ENCODE peak calls at places on chromosomes 3 and 15, in ten cellular contexts. W, L, I, N, U, A, M, F, V and R are unnamed samples.

GRCh38 chr15:29032229-29032625 is 146.5 kb downstream of the APBA2 start:
- DNase-seq in F (no peak), N (no peak), L (no peak), I (no peak), V (no peak), W (no peak), M (no peak), U (no peak), A (no peak), R (no peak)

GRCh38 chr3:180117381-180118163 is 80.8 kb upstream of the PEX5L start:
- DNase-seq in U (no peak), N (no peak), F (no peak), I (no peak), V (no peak), M (no peak), W (no peak), A (no peak), L (no peak), R (no peak)

GRCh38 chr3:176767385-176767784 is 429.9 kb downstream of the TBL1XR1 start:
- DNase-seq in M (peak; percentile 28), N (no peak), F (peak; percentile 9), I (peak; percentile 98), U (no peak), L (peak; percentile 28), V (peak; percentile 82), A (no peak), W (no peak), R (no peak)

GRCh38 chr3:159472611-159473010 is 516.0 kb upstream of the IL12A start:
- DNase-seq in M (no peak), U (no peak), W (no peak), N (no peak), L (no peak), I (no peak), F (no peak), V (no peak), A (no peak), R (no peak)

GRCh38 chr3:88150371-88150770 is 612 bp downstream of the C3orf38 start:
- DNase-seq in V (peak; percentile 66), M (no peak), F (no peak), U (peak; percentile 9), N (no peak), A (no peak), W (peak; percentile 35), L (no peak), I (peak; percentile 21), R (peak; percentile 12)

GRCh38 chr15:89750560-89751542 is at the start of gene MESP1:
- DNase-seq in N (peak; percentile 93), U (peak; percentile 98), F (peak; percentile 84), W (peak; percentile 91), M (peak; percentile 95), I (peak; percentile 85), V (peak; percentile 97), A (peak; percentile 78), L (peak; percentile 58), R (peak; percentile 99)

GRCh38 chr3:52356126-52356525 is 40.0 kb downstream of the DNAH1 start:
- DNase-seq in W (no peak), L (no peak), U (no peak), A (no peak), M (no peak), F (no peak), N (no peak), V (no peak), I (no peak), R (no peak)

GRCh38 chr15:77186518-77187095 is 115.7 kb upstream of the TSPAN3 start:
- DNase-seq in N (no peak), M (no peak), V (peak; percentile 56), A (no peak), I (no peak), W (no peak), U (peak; percentile 33), F (no peak), L (no peak), R (peak; percentile 46)

GRCh38 chr15:43370975-43371974 is at the start of the genes TUBGCP4 and ZSCAN29:
- DNase-seq in A (peak; percentile 57), U (peak; percentile 99), N (peak; percentile 77), F (peak; percentile 48), L (peak; percentile 22), V (peak; percentile 86), I (peak; percentile 64), M (peak; percentile 78), W (peak; percentile 85), R (peak; percentile 99)

GRCh38 chr3:87792532-87793321 is 266.1 kb downstream of the CGGBP1 start:
- DNase-seq in F (no peak), I (no peak), L (no peak), N (peak; percentile 24), A (no peak), W (no peak), U (peak; percentile 19), V (peak; percentile 39), M (no peak), R (peak; percentile 72)

GRCh38 chr3:175386630-175387029 is 527.5 kb downstream of the NAALADL2 start:
- DNase-seq in A (no peak), I (peak; percentile 89), V (peak; percentile 96), U (no peak), W (no peak), L (no peak), F (peak; percentile 49), M (no peak), N (no peak), R (no peak)

GRCh38 chr3:186605078-186605477 is 7.8 kb upstream of the AHSG start:
- DNase-seq in U (no peak), V (no peak), N (no peak), W (no peak), I (peak; percentile 48), L (no peak), F (no peak), M (no peak), A (no peak), R (no peak)

GRCh38 chr3:140576444-140576843 is 101.4 kb upstream of the TRIM42 start:
- DNase-seq in I (no peak), V (no peak), W (no peak), M (no peak), A (no peak), L (no peak), U (no peak), F (no peak), N (no peak), R (no peak)

GRCh38 chr15:68819451-68820204 is 1.1 kb downstream of the ANP32A start:
- DNase-seq in M (peak; percentile 37), A (peak; percentile 15), U (peak; percentile 56), N (no peak), W (peak; percentile 46), V (peak; percentile 73), F (peak; percentile 49), I (peak; percentile 61), L (peak; percentile 10), R (peak; percentile 73)

GRCh38 chr3:31968927-31969418 is 12.1 kb downstream of the OSBPL10 start:
- DNase-seq in U (no peak), I (peak; percentile 97), F (peak; percentile 97), L (no peak), W (no peak), V (peak; percentile 90), A (no peak), N (no peak), M (no peak), R (no peak)

GRCh38 chr3:65265511-65265910 is 577.7 kb upstream of the ADAMTS9 start:
- DNase-seq in F (no peak), I (no peak), A (no peak), U (no peak), W (no peak), L (no peak), V (no peak), M (no peak), N (no peak), R (no peak)

GRCh38 chr3:126556637-126557414 is 1.9 kb downstream of the C3orf22 start:
- DNase-seq in W (no peak), U (no peak), V (no peak), N (no peak), F (no peak), M (peak; percentile 5), I (no peak), A (no peak), L (no peak), R (no peak)

GRCh38 chr3:144557515-144557914 is 585.9 kb downstream of the DIPK2A start:
- DNase-seq in W (no peak), U (no peak), V (peak; percentile 26), I (no peak), A (no peak), M (no peak), F (no peak), L (no peak), N (no peak), R (no peak)

GRCh38 chr3:20700702-20701101 is 514.7 kb upstream of the SGO1 start:
- DNase-seq in F (no peak), N (no peak), V (no peak), A (no peak), I (no peak), W (no peak), L (peak; percentile 29), U (no peak), M (no peak), R (peak; percentile 22)

GRCh38 chr3:183108002-183108449 is 8.7 kb upstream of the MCCC1 start:
- DNase-seq in A (no peak), U (peak; percentile 69), V (no peak), M (no peak), L (peak; percentile 79), I (no peak), N (no peak), F (no peak), W (no peak), R (no peak)

GRCh38 chr3:78951546-78951945 is 816.3 kb downstream of the ROBO1 start:
- DNase-seq in A (no peak), I (no peak), L (no peak), V (no peak), W (no peak), U (no peak), M (no peak), F (no peak), N (no peak), R (no peak)